ENCODE peak calls at places on chromosomes 11 and 22, in four cellular contexts. J, U, G and X are unnamed samples.

GRCh38 chr11:118565062-118565461 is 669 bp downstream of the IFT46 start:
- DNase-seq in J (peak), U (no peak), G (no peak), X (no peak)

GRCh38 chr22:25766418-25766817 is 24.4 kb downstream of the MYO18B start:
- DNase-seq in U (no peak), G (no peak), J (no peak), X (no peak)

GRCh38 chr11:66071326-66071870 is 1.3 kb downstream of the PACS1 start:
- DNase-seq in G (no peak), U (no peak), J (no peak), X (no peak)

GRCh38 chr11:5297671-5298070 is 4.1 kb downstream of the OR51B4 start:
- DNase-seq in G (no peak), J (no peak), U (no peak), X (no peak)

GRCh38 chr11:73983764-73984543 is 1.3 kb upstream of the UCP2 start:
- DNase-seq in G (no peak), U (no peak), J (no peak), X (no peak)

GRCh38 chr11:64366751-64367150 is 7.8 kb downstream of the RPS6KA4 start:
- DNase-seq in J (peak), G (no peak), U (no peak), X (no peak)

GRCh38 chr11:35376613-35377012 is 42.7 kb downstream of the SLC1A2 start:
- DNase-seq in J (no peak), U (no peak), G (no peak), X (no peak)

GRCh38 chr11:69465236-69466000 is 16.0 kb upstream of the LINC01488 start:
- DNase-seq in G (no peak), J (no peak), U (no peak), X (no peak)

GRCh38 chr11:34419158-34419557 is 19.6 kb upstream of the CAT start:
- DNase-seq in G (no peak), J (no peak), U (no peak), X (no peak)

GRCh38 chr11:114260077-114260476 is 36.1 kb upstream of the NNMT start:
- DNase-seq in J (no peak), G (no peak), U (no peak), X (no peak)

GRCh38 chr22:48488611-48489456 is 1338.8 kb downstream of the BRD1 start:
- DNase-seq in G (no peak), U (no peak), J (no peak), X (no peak)

GRCh38 chr22:50602338-50602700 is 1.7 kb downstream of the MAPK8IP2 start:
- DNase-seq in J (no peak), G (no peak), U (no peak), X (no peak)

GRCh38 chr22:32013200-32013599 is 29.9 kb upstream of the SLC5A1 start:
- DNase-seq in U (no peak), G (no peak), J (no peak), X (no peak)

GRCh38 chr11:113043704-113044103 is 82.5 kb downstream of the NCAM1 start:
- DNase-seq in J (no peak), U (no peak), G (no peak), X (no peak)

GRCh38 chr11:12768731-12769673 is 94.8 kb downstream of the TEAD1 start:
- DNase-seq in U (no peak), J (no peak), G (no peak), X (no peak)

GRCh38 chr11:59175104-59175503 is 3.2 kb downstream of the DTX4 start:
- DNase-seq in G (no peak), J (no peak), U (no peak), X (no peak)

GRCh38 chr11:10943968-10944367 is 86.1 kb upstream of the ZBED5 start:
- DNase-seq in J (no peak), G (no peak), U (no peak), X (no peak)

GRCh38 chr11:125423247-125423849 is 72.7 kb downstream of the FEZ1 start:
- DNase-seq in G (peak), J (no peak), U (no peak), X (no peak)

GRCh38 chr11:1194231-1194976 is 28.5 kb upstream of the MUC5B start:
- DNase-seq in G (no peak), J (no peak), U (no peak), X (no peak)

GRCh38 chr11:60895687-60896086 is 10.7 kb downstream of the PRPF19 start:
- DNase-seq in U (no peak), J (no peak), G (no peak), X (no peak)

GRCh38 chr11:22389526-22390282 is 51.5 kb downstream of the SLC17A6 start:
- DNase-seq in J (no peak), G (no peak), U (no peak), X (no peak)

GRCh38 chr22:43247546-43248260 is 60.8 kb upstream of the TTLL12 start:
- DNase-seq in U (no peak), G (no peak), J (no peak), X (no peak)

GRCh38 chr22:45642966-45643365 is 28.7 kb upstream of the ATXN10 start:
- DNase-seq in G (no peak), J (no peak), U (no peak), X (no peak)

GRCh38 chr11:43467958-43468357 is 109.2 kb downstream of the TTC17 start:
- DNase-seq in G (no peak), J (no peak), U (no peak), X (no peak)

GRCh38 chr22:37898441-37899181 is 7.5 kb upstream of the MICALL1 start:
- DNase-seq in J (peak), U (no peak), G (no peak), X (no peak)

DNA sequence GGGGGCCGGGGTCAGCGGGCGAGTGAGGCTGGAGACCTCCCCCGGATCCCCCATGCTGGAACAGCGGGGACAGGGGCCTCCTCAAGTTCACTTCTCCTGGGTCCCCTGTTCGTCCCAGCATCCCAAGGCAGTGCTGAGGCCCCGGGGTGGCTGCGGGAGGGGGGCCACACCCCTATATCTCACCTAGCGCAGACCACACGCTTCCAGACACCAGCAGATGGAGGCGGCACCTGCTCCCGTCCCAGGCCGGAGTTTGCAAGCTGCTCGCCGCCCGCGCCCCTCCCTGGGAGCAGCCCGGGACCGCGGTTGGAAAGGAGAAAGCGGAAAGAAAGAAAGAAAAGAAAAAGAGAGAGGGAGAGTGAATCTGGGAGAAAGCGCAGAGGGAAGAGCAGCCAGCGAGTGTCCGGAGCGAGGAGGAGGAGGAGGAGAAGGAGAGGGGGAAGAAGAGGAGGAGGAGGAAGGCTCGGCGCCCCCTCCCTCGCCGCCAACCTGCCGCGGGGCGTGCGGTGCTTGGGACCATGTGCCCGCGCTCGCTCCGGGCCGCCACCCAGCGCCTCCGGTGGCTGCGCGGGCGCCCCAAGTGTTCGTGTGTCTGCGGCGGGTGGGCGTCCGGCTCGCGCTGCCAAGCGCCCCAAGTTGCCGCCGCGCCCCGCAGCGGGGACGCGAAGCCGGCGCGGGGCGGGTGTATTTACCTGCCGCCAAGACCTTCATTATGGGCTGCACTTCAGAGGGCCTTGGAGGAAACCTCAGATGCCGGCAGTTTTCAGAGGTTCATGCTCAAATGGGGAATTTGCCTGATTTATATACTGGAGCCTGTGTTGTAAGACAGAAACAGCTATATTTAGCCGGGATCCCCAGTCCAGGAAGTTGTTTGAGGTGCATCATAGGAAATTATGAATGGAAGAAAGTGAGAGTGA is at the start of gene LIF:
- DNase-seq in J (peak), G (no peak), U (no peak), X (no peak)
- TF ChIP-seq CTCF in J (peak), G (no peak), U (no peak), X (no peak)

DNA sequence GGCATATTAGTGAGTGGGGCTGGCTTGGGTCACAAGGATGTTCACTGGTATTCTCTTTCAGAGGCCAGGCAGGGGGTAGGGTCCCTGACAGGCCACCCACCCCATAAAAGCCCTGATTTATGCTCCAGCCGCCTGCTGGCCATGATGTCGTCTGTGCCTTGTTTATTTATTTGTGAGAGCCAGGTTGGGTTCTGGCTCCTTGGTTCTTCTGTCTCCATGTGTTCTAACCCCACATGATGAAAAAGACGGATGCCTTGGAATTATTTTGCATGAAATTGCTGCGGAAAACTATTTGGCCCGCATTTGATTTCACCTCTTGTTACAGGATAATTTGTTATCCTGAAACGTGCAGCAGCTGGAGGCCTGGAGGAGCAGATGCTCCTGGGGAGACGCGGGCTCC is 46.3 kb upstream of the WNT11 start:
- DNase-seq in J (no peak), G (no peak), U (no peak), X (no peak)
- TF ChIP-seq CTCF in J (no peak), G (no peak), U (no peak), X (no peak)

GRCh38 chr11:3807856-3808845 is at the start of gene PGAP2:
- DNase-seq in J (peak), G (peak), U (peak), X (peak)

GRCh38 chr11:3810446-3810845 is 2.1 kb downstream of the PGAP2 start:
- DNase-seq in G (no peak), U (no peak), J (no peak), X (no peak)

GRCh38 chr11:3809624-3809928 is 1.2 kb downstream of the PGAP2 start:
- DNase-seq in G (no peak), J (no peak), U (no peak), X (no peak)

GRCh38 chr11:3810951-3811350 is 2.6 kb downstream of the PGAP2 start:
- DNase-seq in J (no peak), U (no peak), G (no peak), X (no peak)

DNA sequence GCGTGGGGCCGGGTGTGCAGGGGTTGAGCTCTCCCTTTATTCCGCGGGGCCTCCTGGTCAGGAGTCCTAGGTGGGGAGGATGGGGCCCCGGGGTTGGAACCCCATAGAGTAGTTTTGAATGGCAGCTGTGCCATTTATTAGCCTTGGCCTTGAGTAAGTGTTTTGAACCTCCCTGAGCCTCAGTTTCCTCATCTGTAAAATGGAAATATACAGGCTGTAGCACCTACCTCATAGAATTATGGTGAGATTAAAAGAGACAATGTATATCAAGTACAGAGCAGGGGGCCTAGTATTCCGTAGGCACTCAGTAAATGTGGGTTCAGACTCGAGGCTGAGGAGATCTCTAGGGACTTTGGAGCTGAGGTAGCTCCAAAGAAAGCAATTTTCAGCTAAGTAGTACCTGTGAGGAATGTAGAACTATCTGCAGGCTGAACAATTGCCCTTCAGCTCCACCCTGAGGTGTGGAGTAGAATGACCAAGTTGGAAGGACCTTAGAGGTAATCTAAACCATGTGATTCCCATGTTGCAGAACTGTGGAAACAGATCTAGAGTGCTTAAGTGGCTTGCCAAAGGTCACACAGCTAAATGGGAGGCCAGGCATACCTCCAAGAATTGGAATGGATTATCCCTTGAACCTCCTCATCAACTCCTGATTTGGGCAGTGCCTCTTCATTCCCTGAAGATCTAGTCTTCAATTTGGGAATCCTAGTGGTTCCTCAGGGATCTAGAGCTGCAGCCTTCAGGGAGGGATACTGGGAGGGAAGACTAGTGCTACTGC is 675 bp downstream of the PGAP2 start:
- DNase-seq in U (no peak), J (peak), G (peak), X (no peak)
- TF ChIP-seq CTCF in U (no peak), J (peak), G (peak), X (no peak)

DNA sequence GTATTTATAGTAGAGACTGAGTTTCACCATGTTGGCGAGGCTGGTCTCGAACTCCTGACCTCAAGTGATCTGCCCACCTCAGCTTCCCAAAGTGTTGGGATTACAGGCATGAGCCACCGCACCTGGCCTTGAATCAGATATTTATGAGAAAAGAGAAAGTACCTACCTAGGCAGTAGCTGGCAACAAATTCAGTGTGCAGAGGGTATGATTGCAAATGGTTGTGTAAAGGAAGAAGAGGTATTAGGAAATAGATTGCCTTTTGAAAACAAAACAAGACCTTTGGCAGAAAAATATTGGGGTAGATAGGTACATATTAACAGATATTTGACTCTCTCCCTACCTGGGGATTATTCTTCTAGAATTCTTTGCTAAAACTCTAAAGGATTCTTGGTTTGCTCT is 38.5 kb upstream of the LIN7C start:
- DNase-seq in J (no peak), G (no peak), U (no peak), X (no peak)
- TF ChIP-seq CTCF in J (no peak), G (no peak), U (no peak), X (no peak)

GRCh38 chr11:71124127-71124526 is 128.2 kb downstream of the SHANK2 start:
- DNase-seq in U (no peak), J (no peak), G (no peak), X (no peak)

GRCh38 chr11:71119656-71120269 is 132.6 kb downstream of the SHANK2 start:
- DNase-seq in J (no peak), G (no peak), U (no peak), X (no peak)

GRCh38 chr11:71117311-71117710 is 135.1 kb downstream of the SHANK2 start:
- DNase-seq in J (no peak), G (no peak), U (no peak), X (no peak)

GRCh38 chr11:71118671-71119250 is 133.6 kb downstream of the SHANK2 start:
- DNase-seq in J (no peak), G (no peak), U (no peak), X (no peak)

DNA sequence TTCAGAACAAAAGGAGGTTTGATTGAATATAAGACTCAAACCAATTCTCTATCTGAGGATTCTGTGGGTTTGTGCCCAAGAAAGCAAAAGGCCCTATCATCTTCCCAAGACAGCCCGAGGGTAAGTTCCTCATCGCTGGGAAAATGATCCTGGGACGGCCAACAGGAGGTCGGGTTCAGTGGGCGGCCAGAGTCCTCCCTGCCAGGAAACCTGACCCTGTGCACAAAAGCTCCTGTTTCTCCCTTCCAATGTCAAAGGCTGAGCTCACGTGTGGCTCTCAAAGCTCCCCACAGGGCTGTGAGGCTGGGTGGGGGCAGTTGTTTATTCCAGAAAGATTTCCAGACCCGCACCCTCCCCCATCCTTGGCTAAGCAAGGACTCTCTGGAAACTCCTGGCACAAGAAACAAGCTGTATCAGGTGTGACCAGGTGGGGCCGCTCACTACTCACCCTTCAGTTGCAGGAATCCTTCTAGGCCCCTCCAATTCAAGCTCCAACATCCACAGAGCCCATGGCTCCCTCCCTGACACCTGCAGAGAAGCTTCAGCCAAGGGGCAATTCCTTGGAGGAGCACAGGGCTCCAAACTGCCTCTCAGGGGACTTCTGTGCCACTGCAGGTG is 131.9 kb downstream of the SHANK2 start:
- DNase-seq in U (no peak), J (peak), G (peak), X (no peak)
- TF ChIP-seq CTCF in U (no peak), J (peak), G (peak), X (no peak)

GRCh38 chr11:121119444-121119843 is 18.4 kb downstream of the TECTA start:
- DNase-seq in G (no peak), U (no peak), J (no peak), X (no peak)
- TF ChIP-seq CTCF in G (no peak), U (no peak), J (no peak), X (no peak)

GRCh38 chr11:101470881-101471535 is 112.8 kb downstream of the TRPC6 start:
- DNase-seq in J (no peak), G (no peak), U (no peak), X (no peak)
- TF ChIP-seq CTCF in J (no peak), G (no peak), U (no peak), X (no peak)

DNA sequence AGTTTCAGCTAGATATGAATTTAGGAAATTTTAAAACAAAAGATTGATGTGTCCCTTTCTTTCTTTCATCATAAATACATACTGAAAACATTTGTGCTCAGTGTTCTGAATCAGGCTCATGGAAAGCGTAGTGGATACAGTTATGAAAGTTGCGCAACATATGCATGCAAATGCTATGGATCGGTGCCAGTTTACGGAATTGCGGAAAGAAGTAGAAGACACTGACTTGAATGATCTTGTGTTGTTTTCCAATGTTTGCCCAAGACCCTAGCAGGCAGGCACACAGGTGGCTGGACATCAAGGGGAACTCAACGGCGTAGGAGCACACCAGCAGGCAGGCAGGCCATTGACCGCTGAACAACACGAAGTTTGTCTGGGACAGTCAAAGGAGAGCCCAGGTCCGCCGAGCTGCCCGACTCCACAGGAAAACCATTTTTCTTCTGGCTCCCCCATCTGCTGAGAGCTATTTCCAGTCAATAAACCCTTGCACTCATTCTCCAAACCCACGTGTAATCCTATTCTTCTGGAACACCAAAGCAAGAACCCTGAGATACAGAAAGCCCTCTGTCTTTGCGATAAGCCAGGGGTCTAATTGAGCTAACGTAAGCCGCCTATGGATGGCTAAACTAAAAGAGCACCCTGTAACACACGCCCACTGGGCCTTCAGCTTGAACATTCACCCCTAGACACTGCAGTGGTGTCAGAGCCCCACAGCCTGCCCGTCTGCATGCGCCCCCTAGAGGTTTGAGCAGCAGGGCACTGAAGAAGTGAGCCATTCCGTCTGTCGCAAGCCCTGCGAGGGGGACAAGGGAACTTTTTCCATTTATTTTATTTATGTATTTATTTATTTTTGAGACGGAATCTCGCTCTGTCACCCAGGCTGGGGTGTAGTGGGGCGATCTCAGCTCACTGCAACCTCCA is 7.4 kb upstream of the BIRC3 start:
- DNase-seq in U (no peak), J (no peak), G (no peak), X (no peak)
- TF ChIP-seq CTCF in U (no peak), J (no peak), G (peak), X (no peak)

GRCh38 chr11:95821640-95822039 is 31.3 kb downstream of the CEP57 start:
- DNase-seq in G (no peak), U (no peak), J (no peak), X (no peak)

GRCh38 chr11:95816037-95816436 is 25.7 kb downstream of the CEP57 start:
- DNase-seq in J (no peak), G (no peak), U (no peak), X (no peak)
- TF ChIP-seq CTCF in J (no peak), G (no peak), U (no peak), X (no peak)